ENCODE peak calls at places on chromosomes 6 and 20, in six cellular contexts. V is pancreas, Z is mesendoderm, J is right atrium auricular region, M is heart right ventricle, N is left lung. C is an unnamed sample.

GRCh38 chr6:156451726-156452125 is 325.5 kb upstream of the ARID1B start:
- DNase-seq in V (no peak), Z (no peak), J (no peak), M (no peak), N (no peak), C (no peak)

GRCh38 chr6:138203315-138203714 is 15.0 kb downstream of the PBOV1 start:
- DNase-seq in V (no peak), Z (no peak), J (no peak), M (no peak), N (no peak), C (no peak)

GRCh38 chr6:25413506-25413905 is 134.3 kb downstream of the CARMIL1 start:
- DNase-seq in V (no peak), Z (no peak), J (no peak), M (no peak), N (no peak), C (no peak)

GRCh38 chr6:138382498-138383265 is 5.0 kb downstream of the SMIM28 start:
- DNase-seq in V (no peak), Z (peak; percentile 71), J (no peak), M (no peak), N (no peak), C (no peak)

GRCh38 chr6:2579789-2580570 is 170.7 kb downstream of the MYLK4 start:
- DNase-seq in V (no peak), Z (no peak), J (no peak), M (no peak), N (no peak), C (no peak)

GRCh38 chr6:113870917-113871316 is 13.8 kb downstream of the MARCKS start:
- DNase-seq in V (no peak), Z (no peak), J (no peak), M (no peak), N (no peak), C (no peak)

GRCh38 chr6:35140991-35141720 is at the start of gene TCP11:
- DNase-seq in V (no peak), Z (peak; percentile 56), J (no peak), M (peak; percentile 54), N (peak; percentile 38), C (no peak)

GRCh38 chr6:157148391-157149323 is 174.7 kb downstream of the TMEM242 start:
- DNase-seq in V (peak; percentile 35), Z (peak; percentile 60), J (no peak), M (peak; percentile 59), N (no peak), C (peak; percentile 88)

GRCh38 chr20:47315339-47315662 is 41.2 kb downstream of the ZMYND8 start:
- DNase-seq in V (no peak), Z (peak; percentile 63), J (no peak), M (no peak), N (no peak), C (no peak)

GRCh38 chr20:49674383-49675352 is 39.0 kb downstream of the B4GALT5 start:
- DNase-seq in V (no peak), Z (peak; percentile 59), J (no peak), M (no peak), N (no peak), C (no peak)

GRCh38 chr20:57912227-57912582 is 202.4 kb upstream of the PMEPA1 start:
- DNase-seq in V (no peak), Z (no peak), J (no peak), M (no peak), N (no peak), C (no peak)

GRCh38 chr20:36462440-36463211 is 78.7 kb upstream of the MYL9 start:
- DNase-seq in V (peak; percentile 52), Z (no peak), J (peak; percentile 88), M (peak; percentile 68), N (no peak), C (peak; percentile 92)

GRCh38 chr6:2738373-2738979 is 12.2 kb downstream of the MYLK4 start:
- DNase-seq in V (peak; percentile 65), Z (peak; percentile 79), J (no peak), M (no peak), N (no peak), C (no peak)

GRCh38 chr6:15901141-15902115 is 227.5 kb upstream of the MYLIP start:
- DNase-seq in V (no peak), Z (no peak), J (no peak), M (no peak), N (peak; percentile 45), C (no peak)

GRCh38 chr6:21067521-21067920 is 526.0 kb upstream of the SOX4 start:
- DNase-seq in V (no peak), Z (no peak), J (no peak), M (no peak), N (no peak), C (no peak)

GRCh38 chr20:52971498-52972189 is 514 bp upstream of the TSHZ2 start:
- DNase-seq in V (peak; percentile 11), Z (no peak), J (no peak), M (no peak), N (no peak), C (no peak)

GRCh38 chr20:43536041-43536816 is 22.6 kb upstream of the SGK2 start:
- DNase-seq in V (no peak), Z (no peak), J (no peak), M (no peak), N (no peak), C (peak; percentile 45)

GRCh38 chr6:130676077-130676772 is 151.0 kb upstream of the SMLR1 start:
- DNase-seq in V (no peak), Z (peak; percentile 42), J (no peak), M (no peak), N (no peak), C (no peak)

DNA sequence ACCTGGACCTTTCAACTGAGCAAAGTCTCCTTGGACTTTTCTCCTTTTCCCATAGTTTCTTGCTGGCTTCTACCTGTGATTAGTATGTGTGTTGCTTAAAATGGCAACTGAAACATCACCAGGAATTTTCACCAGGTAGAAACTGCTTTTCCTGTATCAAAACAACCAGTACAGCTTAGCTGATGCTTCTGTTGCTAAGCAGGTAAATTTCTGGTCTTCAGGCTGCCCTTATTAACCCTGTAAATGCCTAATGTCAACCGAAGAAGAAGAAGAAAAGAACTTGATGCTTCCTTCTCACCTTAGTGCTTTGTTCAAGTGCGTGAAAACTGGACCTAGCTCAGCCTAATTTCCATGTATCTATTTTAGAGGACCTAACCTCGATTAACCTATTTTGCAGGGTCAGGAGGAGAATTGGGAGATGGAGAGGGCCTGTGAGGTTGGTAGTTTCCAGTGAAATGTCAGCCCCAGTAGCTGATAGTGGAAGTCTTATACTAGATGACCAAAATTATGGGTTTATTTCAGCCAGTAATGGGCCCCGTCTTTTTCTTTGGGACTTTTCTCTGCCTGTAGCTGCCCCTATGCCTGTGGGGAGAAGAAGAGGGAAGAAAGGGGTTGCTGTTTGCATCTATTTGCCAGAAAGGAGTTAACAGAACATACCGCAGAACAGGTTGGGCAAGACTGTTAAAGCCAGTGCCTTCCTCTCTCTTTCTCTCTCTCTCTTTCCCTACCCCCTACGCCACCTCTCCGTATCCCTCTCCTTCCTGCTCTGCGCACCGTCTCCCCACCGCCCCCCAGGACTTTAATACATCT is 37.7 kb downstream of the RREB1 start:
- DNase-seq in V (peak; percentile 34), Z (peak; percentile 79), J (no peak), M (no peak), N (no peak), C (no peak)
- H3K27ac ChIP-seq in V (peak overlapping the region; percentile 92), Z (peak overlapping the region; percentile 41), J (peak overlapping the region; percentile 70), M (peak overlapping the region; percentile 61), N (peak overlapping the region; percentile 85), C (peak overlapping the region; percentile 83)

DNA sequence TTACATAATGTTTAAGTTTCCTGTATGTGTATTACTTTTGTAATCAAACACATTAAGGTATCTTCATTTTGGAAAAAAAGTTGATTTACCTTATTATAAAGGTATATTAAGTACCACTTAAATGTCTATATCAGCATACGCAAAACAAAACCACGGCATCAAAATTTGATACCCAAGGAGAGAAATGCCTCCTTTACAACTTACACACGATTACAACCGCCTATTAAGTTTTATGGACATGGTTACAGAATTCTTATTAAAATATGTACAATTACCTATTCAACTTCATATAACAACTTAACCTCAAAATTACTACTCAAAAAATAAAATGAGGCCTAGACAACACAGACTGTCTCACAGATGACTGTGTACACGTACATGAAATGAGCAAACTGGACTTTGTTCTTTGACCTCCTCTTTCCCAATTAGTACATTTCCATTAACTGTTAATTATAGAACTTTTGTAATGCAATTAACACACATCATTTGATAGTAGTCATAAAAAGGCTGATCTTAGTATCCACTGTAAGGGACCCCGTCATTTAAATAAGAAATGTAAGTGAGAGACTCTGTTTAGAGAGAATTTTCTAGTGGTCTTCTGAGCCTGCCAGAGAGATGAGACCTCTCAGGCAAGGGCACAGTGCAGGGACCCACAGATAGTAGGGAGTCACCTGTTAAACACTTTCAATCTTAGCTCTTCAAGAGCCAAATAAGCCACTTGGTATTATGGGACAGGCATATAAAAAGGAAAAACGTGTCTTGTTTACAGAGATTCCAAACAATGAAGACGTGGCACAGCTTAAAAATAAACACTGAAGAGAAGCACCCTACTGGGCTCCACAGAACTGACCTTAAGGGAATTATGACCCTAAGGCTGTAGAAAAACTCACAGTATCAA is 2.4 kb downstream of the DIDO1 start:
- DNase-seq in V (no peak), Z (no peak), J (no peak), M (no peak), N (no peak), C (no peak)
- H3K27ac ChIP-seq in V (peak overlapping the region; percentile 90), Z (no peak overlapping the region), J (peak overlapping the region; percentile 92), M (peak overlapping the region; percentile 94), N (peak overlapping the region; percentile 96), C (peak overlapping the region; percentile 92)

GRCh38 chr6:39812496-39812852 is 20.3 kb downstream of the DAAM2 start:
- DNase-seq in V (no peak), Z (no peak), J (no peak), M (no peak), N (no peak), C (no peak)
- H3K27ac ChIP-seq in V (no peak overlapping the region), Z (no peak overlapping the region), J (peak overlapping the region; percentile 0), M (no peak overlapping the region), N (peak overlapping the region; percentile 7), C (peak overlapping the region; percentile 34)

DNA sequence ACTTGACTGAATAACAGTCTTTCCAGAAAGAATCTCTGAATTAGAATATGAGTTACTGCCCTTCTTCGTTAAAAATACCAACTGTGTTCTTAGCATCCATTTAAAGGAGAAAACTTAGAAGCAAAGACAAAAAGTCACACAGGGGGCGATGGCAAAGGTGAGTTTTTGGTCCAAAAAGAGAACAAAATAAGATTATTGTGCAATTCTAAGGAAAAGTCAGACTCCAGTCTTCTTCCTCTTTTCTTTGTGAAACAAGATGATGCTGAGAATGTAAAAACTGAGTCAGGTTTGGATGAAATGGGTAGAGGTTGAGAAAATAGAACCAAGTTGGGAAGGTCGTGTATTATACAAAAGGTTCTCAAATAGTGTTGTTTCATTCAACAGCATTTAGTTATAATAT is 1.6 kb downstream of the CYB5R4 start:
- DNase-seq in V (no peak), Z (no peak), J (no peak), M (no peak), N (no peak), C (no peak)
- H3K27ac ChIP-seq in V (no peak overlapping the region), Z (no peak overlapping the region), J (no peak overlapping the region), M (no peak overlapping the region), N (no peak overlapping the region), C (no peak overlapping the region)

C was measured in coronary artery.